ENCODE peak calls at places on chromosomes 7 and 10, in four cellular contexts. B is stimulated activated CD8-positive, alpha-beta memory T cell treated with anti-CD3 and anti-CD28 coated beads, Interleukin-4, amount 100 ng/mL, for 1 hour; Q is GM23248; V is AG08396. X is an unnamed sample.

GRCh38 chr7:151382079-151382885 is 27.6 kb downstream of the WDR86 start:
- DNase-seq in B (no peak), V (no peak), Q (no peak), X (no peak)

GRCh38 chr7:129266181-129266580 is 41.4 kb downstream of the AHCYL2 start:
- DNase-seq in B (no peak), Q (no peak), V (no peak), X (no peak)

GRCh38 chr7:107150375-107151073 is 18.3 kb upstream of the HBP1 start:
- DNase-seq in V (peak), B (peak), Q (peak), X (no peak)

GRCh38 chr10:97759157-97759980 is 12.4 kb downstream of the SFRP5 start:
- DNase-seq in B (peak), Q (peak), V (peak), X (no peak)

GRCh38 chr10:3287566-3288445 is 115.2 kb upstream of the PITRM1 start:
- DNase-seq in B (no peak), V (no peak), Q (no peak), X (no peak)

GRCh38 chr10:61899045-61899444 is 2.5 kb upstream of the ARID5B start:
- DNase-seq in V (peak), B (no peak), Q (peak), X (no peak)

GRCh38 chr7:127955051-127955531 is 76.1 kb downstream of the LRRC4 start:
- DNase-seq in B (no peak), V (no peak), Q (no peak), X (no peak)

GRCh38 chr7:29319719-29320521 is 125.3 kb downstream of the CHN2 start:
- DNase-seq in V (no peak), Q (peak), B (no peak), X (no peak)

GRCh38 chr7:4683884-4684565 is 1.9 kb downstream of the FOXK1 start:
- DNase-seq in Q (peak), B (no peak), V (peak), X (no peak)

GRCh38 chr10:133008196-133008595 is 65.8 kb upstream of the CFAP46 start:
- DNase-seq in V (no peak), Q (no peak), B (no peak), X (no peak)

X was measured in esophagus squamous epithelium.